ENCODE peak calls at places on chromosomes 5 and 9, in nine cellular contexts. One of them, this sample, is unnamed.
A peak's percentile ranks its signal among the peaks of the same experiment; 100 is the strongest.

GRCh38 chr9:27888661-27889295 is 315.5 kb upstream of the C9orf72 start:
- DNase-seq in neural crest cell: peak; percentile 8
- DNase-seq in smooth muscle cell of the brain vasculature: no peak
- DNase-seq in HuH-7: peak; percentile 9
- DNase-seq in DMS 273 treated with DMSO at 0.1 percent for 48 hours: no peak
- DNase-seq in KG1: no peak
- DNase-seq in Peyer's patch: peak; percentile 60
- DNase-seq in astrocyte of the spinal cord: no peak
- DNase-seq in pons: no peak
- DNase-seq in this sample: peak; percentile 3

GRCh38 chr5:176965633-176966032 is 40.9 kb downstream of the UIMC1 start:
- DNase-seq in neural crest cell: no peak
- DNase-seq in smooth muscle cell of the brain vasculature: no peak
- DNase-seq in HuH-7: no peak
- DNase-seq in DMS 273 treated with DMSO at 0.1 percent for 48 hours: no peak
- DNase-seq in KG1: no peak
- DNase-seq in Peyer's patch: no peak
- DNase-seq in astrocyte of the spinal cord: no peak
- DNase-seq in pons: no peak
- DNase-seq in this sample: no peak

GRCh38 chr9:24932785-24933184 is 387.1 kb upstream of the IZUMO3 start:
- DNase-seq in neural crest cell: no peak
- DNase-seq in smooth muscle cell of the brain vasculature: no peak
- DNase-seq in HuH-7: no peak
- DNase-seq in DMS 273 treated with DMSO at 0.1 percent for 48 hours: no peak
- DNase-seq in KG1: no peak
- DNase-seq in Peyer's patch: no peak
- DNase-seq in astrocyte of the spinal cord: no peak
- DNase-seq in pons: no peak
- DNase-seq in this sample: no peak

GRCh38 chr9:129469188-129469987 is 151.5 kb downstream of the C9orf50 start:
- DNase-seq in neural crest cell: no peak
- DNase-seq in smooth muscle cell of the brain vasculature: no peak
- DNase-seq in HuH-7: no peak
- DNase-seq in DMS 273 treated with DMSO at 0.1 percent for 48 hours: no peak
- DNase-seq in KG1: no peak
- DNase-seq in Peyer's patch: no peak
- DNase-seq in astrocyte of the spinal cord: no peak
- DNase-seq in pons: no peak
- DNase-seq in this sample: no peak

GRCh38 chr5:125655156-125655555 is 768.1 kb upstream of the GRAMD2B start:
- DNase-seq in neural crest cell: no peak
- DNase-seq in smooth muscle cell of the brain vasculature: no peak
- DNase-seq in HuH-7: no peak
- DNase-seq in DMS 273 treated with DMSO at 0.1 percent for 48 hours: no peak
- DNase-seq in KG1: no peak
- DNase-seq in Peyer's patch: no peak
- DNase-seq in astrocyte of the spinal cord: no peak
- DNase-seq in pons: peak; percentile 82
- DNase-seq in this sample: no peak

GRCh38 chr5:173973614-173973969 is 15.4 kb upstream of the C5orf47 start:
- DNase-seq in neural crest cell: no peak
- DNase-seq in smooth muscle cell of the brain vasculature: no peak
- DNase-seq in HuH-7: peak; percentile 49
- DNase-seq in DMS 273 treated with DMSO at 0.1 percent for 48 hours: no peak
- DNase-seq in KG1: no peak
- DNase-seq in Peyer's patch: peak; percentile 57
- DNase-seq in astrocyte of the spinal cord: no peak
- DNase-seq in pons: no peak
- DNase-seq in this sample: peak; percentile 22

GRCh38 chr9:751137-752051 is 90.1 kb upstream of the DMRT1 start:
- DNase-seq in neural crest cell: no peak
- DNase-seq in smooth muscle cell of the brain vasculature: peak; percentile 31
- DNase-seq in HuH-7: no peak
- DNase-seq in DMS 273 treated with DMSO at 0.1 percent for 48 hours: no peak
- DNase-seq in KG1: no peak
- DNase-seq in Peyer's patch: no peak
- DNase-seq in astrocyte of the spinal cord: no peak
- DNase-seq in pons: no peak
- DNase-seq in this sample: peak; percentile 27

GRCh38 chr5:67679184-67679855 is 482.7 kb upstream of the CD180 start:
- DNase-seq in neural crest cell: no peak
- DNase-seq in smooth muscle cell of the brain vasculature: no peak
- DNase-seq in HuH-7: no peak
- DNase-seq in DMS 273 treated with DMSO at 0.1 percent for 48 hours: peak; percentile 72
- DNase-seq in KG1: no peak
- DNase-seq in Peyer's patch: no peak
- DNase-seq in astrocyte of the spinal cord: no peak
- DNase-seq in pons: no peak
- DNase-seq in this sample: no peak

GRCh38 chr9:16515879-16516289 is 354.6 kb downstream of the BNC2 start:
- DNase-seq in neural crest cell: peak; percentile 14
- DNase-seq in smooth muscle cell of the brain vasculature: peak; percentile 65
- DNase-seq in HuH-7: no peak
- DNase-seq in DMS 273 treated with DMSO at 0.1 percent for 48 hours: no peak
- DNase-seq in KG1: no peak
- DNase-seq in Peyer's patch: no peak
- DNase-seq in astrocyte of the spinal cord: peak; percentile 87
- DNase-seq in pons: peak; percentile 25
- DNase-seq in this sample: peak; percentile 58

GRCh38 chr5:103472820-103473219 is 89.8 kb downstream of the NUDT12 start:
- DNase-seq in neural crest cell: no peak
- DNase-seq in smooth muscle cell of the brain vasculature: no peak
- DNase-seq in HuH-7: no peak
- DNase-seq in DMS 273 treated with DMSO at 0.1 percent for 48 hours: no peak
- DNase-seq in KG1: no peak
- DNase-seq in Peyer's patch: no peak
- DNase-seq in astrocyte of the spinal cord: peak; percentile 42
- DNase-seq in pons: no peak
- DNase-seq in this sample: no peak

GRCh38 chr9:128073260-128073886 is 5.3 kb downstream of the SLC25A25 start:
- DNase-seq in neural crest cell: no peak
- DNase-seq in smooth muscle cell of the brain vasculature: no peak
- DNase-seq in HuH-7: peak; percentile 70
- DNase-seq in DMS 273 treated with DMSO at 0.1 percent for 48 hours: no peak
- DNase-seq in KG1: no peak
- DNase-seq in Peyer's patch: no peak
- DNase-seq in astrocyte of the spinal cord: no peak
- DNase-seq in pons: no peak
- DNase-seq in this sample: no peak

GRCh38 chr9:18124760-18125159 is 349.2 kb upstream of the ADAMTSL1 start:
- DNase-seq in neural crest cell: no peak
- DNase-seq in smooth muscle cell of the brain vasculature: no peak
- DNase-seq in HuH-7: no peak
- DNase-seq in DMS 273 treated with DMSO at 0.1 percent for 48 hours: no peak
- DNase-seq in KG1: no peak
- DNase-seq in Peyer's patch: no peak
- DNase-seq in astrocyte of the spinal cord: peak; percentile 39
- DNase-seq in pons: no peak
- DNase-seq in this sample: peak; percentile 38

GRCh38 chr5:86814315-86814714 is 196.6 kb downstream of the COX7C start:
- DNase-seq in neural crest cell: no peak
- DNase-seq in smooth muscle cell of the brain vasculature: no peak
- DNase-seq in HuH-7: no peak
- DNase-seq in DMS 273 treated with DMSO at 0.1 percent for 48 hours: no peak
- DNase-seq in KG1: no peak
- DNase-seq in Peyer's patch: no peak
- DNase-seq in astrocyte of the spinal cord: no peak
- DNase-seq in pons: no peak
- DNase-seq in this sample: no peak

GRCh38 chr5:98783051-98783649 is 9.7 kb downstream of the RGMB start:
- DNase-seq in neural crest cell: no peak
- DNase-seq in smooth muscle cell of the brain vasculature: no peak
- DNase-seq in HuH-7: no peak
- DNase-seq in DMS 273 treated with DMSO at 0.1 percent for 48 hours: no peak
- DNase-seq in KG1: no peak
- DNase-seq in Peyer's patch: no peak
- DNase-seq in astrocyte of the spinal cord: no peak
- DNase-seq in pons: no peak
- DNase-seq in this sample: no peak

GRCh38 chr5:142315231-142315900 is 9.5 kb downstream of the SPRY4 start:
- DNase-seq in neural crest cell: no peak
- DNase-seq in smooth muscle cell of the brain vasculature: no peak
- DNase-seq in HuH-7: no peak
- DNase-seq in DMS 273 treated with DMSO at 0.1 percent for 48 hours: no peak
- DNase-seq in KG1: no peak
- DNase-seq in Peyer's patch: no peak
- DNase-seq in astrocyte of the spinal cord: no peak
- DNase-seq in pons: no peak
- DNase-seq in this sample: no peak

GRCh38 chr9:107306308-107306707 is 23.2 kb downstream of the RAD23B start:
- DNase-seq in neural crest cell: no peak
- DNase-seq in smooth muscle cell of the brain vasculature: no peak
- DNase-seq in HuH-7: no peak
- DNase-seq in DMS 273 treated with DMSO at 0.1 percent for 48 hours: no peak
- DNase-seq in KG1: no peak
- DNase-seq in Peyer's patch: no peak
- DNase-seq in astrocyte of the spinal cord: no peak
- DNase-seq in pons: no peak
- DNase-seq in this sample: no peak

GRCh38 chr5:139795074-139796001 is at the start of gene PSD2:
- DNase-seq in neural crest cell: no peak
- DNase-seq in smooth muscle cell of the brain vasculature: no peak
- DNase-seq in HuH-7: peak; percentile 61
- DNase-seq in DMS 273 treated with DMSO at 0.1 percent for 48 hours: no peak
- DNase-seq in KG1: no peak
- DNase-seq in Peyer's patch: no peak
- DNase-seq in astrocyte of the spinal cord: no peak
- DNase-seq in pons: no peak
- DNase-seq in this sample: peak; percentile 67

This sample was measured in GM03348.